ENCODE peak calls at places on chromosome 11, in eight cellular contexts. X is NAMALWA; W is naive thymus-derived CD8-positive, alpha-beta T cell; S is caudate nucleus; C is posterior cingulate gyrus; F is GM12891; T is NCI-H1417; H is naive thymus-derived CD4-positive, alpha-beta T cell. B is an unnamed sample.

GRCh38 chr11:122779047-122779629 is 59.2 kb upstream of the CRTAM start:
- DNase-seq in X (no peak), W (no peak), S (no peak), C (no peak), F (no peak), T (no peak), H (no peak), B (no peak)

GRCh38 chr11:17686185-17686980 is 33.0 kb upstream of the MYOD1 start:
- DNase-seq in X (no peak), W (no peak), S (no peak), C (no peak), F (no peak), T (peak), H (no peak), B (no peak)

GRCh38 chr11:110777765-110778164 is 65.5 kb upstream of the ARHGAP20 start:
- DNase-seq in X (no peak), W (no peak), S (no peak), C (no peak), F (no peak), T (no peak), H (no peak), B (no peak)

GRCh38 chr11:117950320-117950719 is 21.1 kb upstream of the TMPRSS13 start:
- DNase-seq in X (peak), W (peak), S (no peak), C (no peak), F (no peak), T (no peak), H (peak), B (no peak)

GRCh38 chr11:11841121-11841604 is 609 bp upstream of the USP47 start:
- DNase-seq in X (peak), W (peak), S (no peak), C (peak), F (no peak), T (peak), H (no peak), B (peak)

GRCh38 chr11:15280393-15280792 is 165.7 kb downstream of the INSC start:
- DNase-seq in X (no peak), W (no peak), S (no peak), C (no peak), F (no peak), T (no peak), H (no peak), B (no peak)

GRCh38 chr11:45227836-45228235 is 58.3 kb downstream of the SYT13 start:
- DNase-seq in X (no peak), W (no peak), S (no peak), C (no peak), F (no peak), T (no peak), H (no peak), B (no peak)

GRCh38 chr11:99275521-99275920 is 254.8 kb downstream of the CNTN5 start:
- DNase-seq in X (peak), W (no peak), S (no peak), C (no peak), F (no peak), T (peak), H (no peak), B (no peak)

GRCh38 chr11:124745835-124746620 is 6.0 kb downstream of the VSIG2 start:
- DNase-seq in X (peak), W (no peak), S (no peak), C (no peak), F (peak), T (peak), H (no peak), B (peak)

GRCh38 chr11:78057462-78058055 is 6.1 kb upstream of the THRSP start:
- DNase-seq in X (no peak), W (no peak), S (no peak), C (no peak), F (no peak), T (no peak), H (no peak), B (no peak)

GRCh38 chr11:126561327-126561893 is 205.9 kb downstream of the ST3GAL4 start:
- DNase-seq in X (peak), W (no peak), S (no peak), C (no peak), F (peak), T (peak), H (no peak), B (peak)

GRCh38 chr11:62710001-62710345 is 2.5 kb downstream of the GNG3 start:
- DNase-seq in X (peak), W (no peak), S (no peak), C (no peak), F (no peak), T (no peak), H (no peak), B (peak)

GRCh38 chr11:429931-430456 is 11.8 kb downstream of the ANO9 start:
- DNase-seq in X (no peak), W (peak), S (no peak), C (no peak), F (no peak), T (no peak), H (no peak), B (peak)

GRCh38 chr11:64059339-64060176 is 23.8 kb downstream of the FLRT1 start:
- DNase-seq in X (no peak), W (no peak), S (no peak), C (no peak), F (no peak), T (no peak), H (no peak), B (no peak)

GRCh38 chr11:134045799-134046635 is 22.9 kb upstream of the JAM3 start:
- DNase-seq in X (peak), W (no peak), S (no peak), C (no peak), F (no peak), T (peak), H (peak), B (peak)

GRCh38 chr11:132632641-132633124 is 899.6 kb downstream of the OPCML start:
- DNase-seq in X (no peak), W (no peak), S (no peak), C (no peak), F (no peak), T (no peak), H (no peak), B (peak)

GRCh38 chr11:61650781-61651571 is 29.2 kb upstream of the DAGLA start:
- DNase-seq in X (no peak), W (no peak), S (no peak), C (no peak), F (no peak), T (peak), H (no peak), B (peak)

GRCh38 chr11:128451651-128452470 is 135.5 kb downstream of the ETS1 start:
- DNase-seq in X (no peak), W (no peak), S (peak), C (peak), F (no peak), T (peak), H (no peak), B (peak)

GRCh38 chr11:112632866-112633505 is 328.2 kb upstream of the NCAM1 start:
- DNase-seq in X (no peak), W (no peak), S (no peak), C (no peak), F (no peak), T (no peak), H (no peak), B (no peak)

GRCh38 chr11:57368106-57368826 is 12.7 kb downstream of the PRG3 start:
- DNase-seq in X (no peak), W (no peak), S (no peak), C (no peak), F (no peak), T (peak), H (no peak), B (peak)

GRCh38 chr11:3674189-3674588 is 3.0 kb upstream of the CHRNA10 start:
- DNase-seq in X (no peak), W (no peak), S (no peak), C (no peak), F (no peak), T (no peak), H (no peak), B (no peak)

B was measured in DMS53.